ENCODE peak calls at places on chromosomes 1 and 21, in five cellular contexts. I is SK-N-SH, M is endothelial cell of umbilical vein, C is neural progenitor cell, D is GM12878. Z is an unnamed sample.

GRCh38 chr21:20856926-20857325 is 141.3 kb upstream of the NCAM2 start:
- DNase-seq in D (no peak), C (no peak), M (no peak), I (no peak), Z (no peak)

GRCh38 chr1:222709700-222710153 is 2.6 kb downstream of the AIDA start:
- DNase-seq in D (no peak), M (no peak), I (peak; percentile 28), C (no peak), Z (no peak)

GRCh38 chr1:12615916-12616708 is 1.9 kb downstream of the DHRS3 start:
- DNase-seq in D (no peak), C (peak; percentile 86), I (no peak), M (peak; percentile 65), Z (peak; percentile 63)

GRCh38 chr1:243261389-243261788 is 5.5 kb downstream of the SDCCAG8 start:
- DNase-seq in D (no peak), I (no peak), M (peak; percentile 25), C (no peak), Z (no peak)

GRCh38 chr21:26207021-26207420 is 36.5 kb upstream of the APP start:
- DNase-seq in M (no peak), I (no peak), C (no peak), D (no peak), Z (no peak)

GRCh38 chr1:187928288-187928687 is 1099.5 kb downstream of the PLA2G4A start:
- DNase-seq in D (no peak), M (peak; percentile 78), C (peak; percentile 83), I (peak; percentile 6), Z (peak; percentile 59)

GRCh38 chr1:75811211-75811981 is 14.7 kb downstream of the MSH4 start:
- DNase-seq in I (no peak), M (peak; percentile 21), C (no peak), D (no peak), Z (no peak)

GRCh38 chr21:23853796-23854379 is 1753.4 kb downstream of the MRPL39 start:
- DNase-seq in I (peak; percentile 18), D (no peak), C (no peak), M (peak; percentile 24), Z (peak; percentile 52)

GRCh38 chr1:204232530-204232929 is 18.7 kb upstream of the GOLT1A start:
- DNase-seq in D (no peak), C (no peak), I (no peak), M (no peak), Z (no peak)

GRCh38 chr1:174982971-174983689 is 16.6 kb upstream of the CACYBP start:
- DNase-seq in I (peak; percentile 28), C (peak; percentile 62), D (no peak), M (peak; percentile 66), Z (peak; percentile 75)

GRCh38 chr1:209583408-209583807 is at the start of gene CAMK1G:
- DNase-seq in M (no peak), D (no peak), C (peak; percentile 88), I (peak; percentile 57), Z (peak; percentile 33)

GRCh38 chr1:40657046-40657445 is 8.4 kb downstream of the RIMS3 start:
- DNase-seq in I (no peak), M (no peak), C (no peak), D (no peak), Z (no peak)

GRCh38 chr1:185931438-185931837 is 197.2 kb downstream of the HMCN1 start:
- DNase-seq in I (no peak), D (no peak), M (no peak), C (no peak), Z (no peak)

GRCh38 chr1:18182518-18183160 is 75.0 kb downstream of the IGSF21 start:
- DNase-seq in I (peak; percentile 73), C (no peak), D (no peak), M (no peak), Z (no peak)

GRCh38 chr1:229230136-229230892 is 40.6 kb upstream of the RAB4A start:
- DNase-seq in C (no peak), D (no peak), M (no peak), I (no peak), Z (peak; percentile 62)

DNA sequence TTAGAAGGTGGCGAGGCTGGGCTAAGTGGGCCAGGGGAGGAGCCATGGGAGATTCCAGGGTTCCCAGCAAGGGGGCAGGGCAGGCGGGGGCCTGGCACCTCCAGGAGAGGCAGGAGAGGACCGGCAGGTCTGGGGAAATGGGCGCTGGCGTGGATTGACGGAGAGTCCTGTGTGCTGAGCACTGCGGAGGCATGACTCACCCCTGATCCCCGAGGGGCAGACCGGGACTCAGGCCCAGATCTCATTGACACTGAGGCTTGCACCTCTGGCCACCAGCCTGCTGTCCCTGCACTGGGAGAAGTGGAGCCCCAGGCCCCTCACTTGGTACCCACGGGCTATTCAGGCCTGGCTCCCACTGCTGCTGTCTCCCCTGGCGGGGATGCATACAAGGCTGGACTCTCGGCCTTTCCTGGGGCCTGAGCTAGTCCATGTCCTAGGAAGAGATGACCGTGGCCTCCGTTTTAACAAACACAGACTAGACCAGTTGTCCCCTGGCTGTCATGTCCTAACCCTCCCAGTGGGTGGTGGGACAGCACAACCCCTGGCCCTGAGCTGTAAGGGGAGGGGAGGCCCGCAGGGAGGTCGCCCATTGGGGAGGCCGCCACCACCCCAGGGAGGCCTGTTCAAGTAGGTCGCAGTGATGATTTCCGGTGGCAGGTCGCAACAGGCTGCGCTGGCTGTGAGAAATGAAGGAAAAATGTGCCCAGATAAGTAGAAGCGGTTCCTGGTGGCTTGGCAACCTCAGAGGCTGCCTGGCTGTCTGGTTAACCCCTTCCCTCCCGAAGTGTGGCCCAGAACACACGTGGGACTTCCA is 39.7 kb downstream of the RIPK4 start:
- DNase-seq in I (no peak), C (no peak), D (no peak), M (no peak), Z (peak; percentile 92)
- TF ChIP-seq CTCF in I (no peak), C (no peak), D (no peak), M (no peak), Z (no peak)

DNA sequence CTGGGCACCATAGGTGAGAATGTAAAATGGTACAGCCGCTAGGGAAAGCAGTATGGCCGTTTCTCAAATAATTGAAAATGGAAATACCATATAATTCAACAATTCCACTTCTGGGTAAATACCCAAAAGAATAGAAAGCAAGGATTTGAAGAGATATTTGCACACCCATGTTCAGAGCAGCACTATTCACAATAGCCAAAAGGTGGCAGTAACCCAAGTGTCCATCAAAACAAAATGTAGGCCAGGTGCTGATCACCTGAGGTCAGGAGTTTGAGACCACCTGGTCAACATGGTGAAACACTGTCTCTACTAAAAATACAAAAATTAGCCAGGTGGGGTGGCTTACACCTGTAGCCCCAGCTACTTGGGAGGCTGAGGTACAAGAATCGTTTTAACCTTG is 62.1 kb downstream of the OLIG1 start:
- DNase-seq in C (no peak), I (no peak), D (no peak), M (no peak), Z (peak; percentile 14)
- TF ChIP-seq CTCF in C (peak; percentile 34), I (peak; percentile 33), D (peak; percentile 17), M (peak; percentile 19), Z (peak; percentile 35)

DNA sequence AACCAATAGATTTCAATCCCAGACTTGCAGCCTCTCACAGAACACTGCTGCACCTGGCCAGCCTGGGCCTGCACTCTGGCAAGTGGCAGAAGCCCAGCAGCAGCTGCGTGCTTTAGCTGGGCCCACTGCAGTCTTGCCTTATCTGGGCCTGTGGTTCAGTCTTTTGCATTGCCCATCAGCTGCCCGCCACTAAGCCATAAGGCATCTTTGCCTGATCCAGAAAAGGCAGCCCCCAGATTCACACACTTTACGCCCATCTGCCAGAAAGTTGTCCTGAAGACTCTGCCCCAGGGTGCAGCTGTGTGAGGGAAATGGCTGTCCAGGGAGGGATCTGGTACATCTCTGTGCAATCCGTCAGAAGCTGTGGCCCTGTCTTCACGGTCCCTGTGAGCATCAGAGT is 217.0 kb downstream of the DNAH14 start:
- DNase-seq in I (peak; percentile 8), M (no peak), D (no peak), C (peak; percentile 8), Z (no peak)
- TF ChIP-seq CTCF in I (no peak), M (no peak), D (no peak), C (no peak), Z (no peak)

GRCh38 chr1:220872296-220872695 is 6.9 kb upstream of the HLX start:
- DNase-seq in M (no peak), I (no peak), D (no peak), C (no peak), Z (no peak)

GRCh38 chr1:220873087-220873486 is 6.2 kb upstream of the HLX start:
- DNase-seq in D (no peak), M (no peak), I (no peak), C (no peak), Z (no peak)

GRCh38 chr1:220875233-220875632 is 4.0 kb upstream of the HLX start:
- DNase-seq in I (no peak), M (no peak), D (no peak), C (no peak), Z (no peak)

GRCh38 chr1:220876511-220877347 is 2.5 kb upstream of the HLX start:
- DNase-seq in I (peak; percentile 2), M (peak; percentile 97), D (no peak), C (peak; percentile 86), Z (no peak)

DNA sequence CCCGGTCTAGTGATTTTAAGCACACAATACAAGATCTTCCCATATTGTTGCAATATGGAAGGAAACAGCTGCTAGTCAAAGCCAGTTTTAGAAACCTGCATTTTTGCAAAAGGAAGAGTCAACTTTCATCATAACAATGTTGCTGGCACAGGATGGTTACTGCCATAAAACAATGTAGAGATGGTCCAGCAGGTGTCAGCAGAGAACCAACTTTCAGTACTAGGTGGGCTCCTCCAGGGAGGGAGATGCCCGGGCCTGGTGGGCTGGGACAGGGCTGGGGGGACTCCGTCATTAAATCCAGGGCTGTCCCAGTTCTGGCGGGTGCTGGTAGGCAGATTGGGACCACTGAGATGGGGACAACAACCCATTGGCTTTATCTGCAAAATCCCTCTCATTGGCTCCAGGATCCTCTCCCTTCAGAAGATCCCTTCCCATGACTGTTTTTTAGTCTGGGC is 5.0 kb upstream of the HLX start:
- DNase-seq in I (peak; percentile 75), M (peak; percentile 93), C (peak; percentile 73), D (no peak), Z (peak; percentile 74)
- TF ChIP-seq CTCF in I (peak; percentile 88), M (peak; percentile 52), C (peak; percentile 81), D (peak; percentile 79), Z (peak; percentile 99)

DNA sequence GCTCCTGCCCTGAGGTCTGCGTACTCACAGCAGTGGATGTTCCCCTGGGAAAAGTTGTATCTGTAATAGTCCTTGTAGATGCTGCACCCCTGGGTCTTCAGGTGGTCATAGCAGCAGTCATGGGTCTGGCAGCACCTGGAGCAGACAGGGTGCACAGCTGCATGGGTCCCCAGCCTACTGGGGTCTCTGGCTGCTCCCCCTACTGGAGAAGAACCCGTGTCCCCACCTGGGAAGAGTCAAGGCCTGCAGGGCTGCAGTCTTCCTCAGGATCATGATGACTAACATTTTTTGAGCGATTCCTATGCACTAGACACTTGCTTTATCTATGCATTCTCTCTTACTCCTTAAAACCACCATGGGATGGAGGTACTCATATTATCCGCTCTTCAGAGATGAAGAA is 3.9 kb downstream of the PLA2G2D start:
- DNase-seq in M (no peak), I (no peak), D (no peak), C (no peak), Z (no peak)
- TF ChIP-seq CTCF in M (no peak), I (no peak), D (no peak), C (peak; percentile 14), Z (no peak)

GRCh38 chr1:30773722-30774121 is 16.1 kb upstream of the LAPTM5 start:
- DNase-seq in M (no peak), I (no peak), C (no peak), D (no peak), Z (no peak)
- TF ChIP-seq CTCF in M (no peak), I (no peak), C (no peak), D (no peak), Z (no peak)

GRCh38 chr1:162578936-162579335 is 17.4 kb downstream of the UAP1 start:
- DNase-seq in I (no peak), C (no peak), M (no peak), D (no peak), Z (no peak)
- TF ChIP-seq CTCF in I (no peak), C (no peak), M (no peak), D (no peak), Z (no peak)

Z was measured in MCF 10A.